ENCODE peak calls at places on chromosomes 16 and 17, in seven cellular contexts. One of them, this sample, is unnamed.

GRCh38 chr16:53827741-53828140 is 123.8 kb downstream of the FTO start:
- DNase-seq in tibial artery: no peak
- DNase-seq in aorta: no peak
- DNase-seq in suprapubic skin: no peak
- DNase-seq in body of pancreas: no peak
- DNase-seq in ovary: no peak
- DNase-seq in tibial nerve: no peak
- DNase-seq in this sample: no peak

GRCh38 chr17:7560172-7561027 is 1.3 kb upstream of the SENP3 start:
- DNase-seq in ovary: peak; percentile 65
- DNase-seq in aorta: peak; percentile 79
- DNase-seq in body of pancreas: peak; percentile 82
- DNase-seq in tibial artery: peak; percentile 42
- DNase-seq in tibial nerve: peak; percentile 46
- DNase-seq in suprapubic skin: peak; percentile 82
- DNase-seq in this sample: peak; percentile 81

GRCh38 chr16:711548-712320 is 3.2 kb upstream of the METRN start:
- DNase-seq in ovary: peak; percentile 77
- DNase-seq in tibial nerve: peak; percentile 55
- DNase-seq in suprapubic skin: no peak
- DNase-seq in tibial artery: peak; percentile 57
- DNase-seq in aorta: peak; percentile 83
- DNase-seq in body of pancreas: peak; percentile 83
- DNase-seq in this sample: peak; percentile 82

GRCh38 chr16:65884018-65884417 is 482.5 kb upstream of the CDH5 start:
- DNase-seq in tibial artery: no peak
- DNase-seq in aorta: no peak
- DNase-seq in ovary: no peak
- DNase-seq in tibial nerve: no peak
- DNase-seq in suprapubic skin: no peak
- DNase-seq in body of pancreas: no peak
- DNase-seq in this sample: no peak

GRCh38 chr17:44374306-44375195 is 10.9 kb upstream of the FAM171A2 start:
- DNase-seq in tibial nerve: no peak
- DNase-seq in ovary: no peak
- DNase-seq in tibial artery: no peak
- DNase-seq in aorta: no peak
- DNase-seq in suprapubic skin: peak; percentile 61
- DNase-seq in body of pancreas: no peak
- DNase-seq in this sample: no peak

GRCh38 chr17:12789075-12789975 is at the start of gene ARHGAP44:
- DNase-seq in ovary: peak; percentile 75
- DNase-seq in tibial artery: peak; percentile 44
- DNase-seq in tibial nerve: peak; percentile 14
- DNase-seq in suprapubic skin: peak; percentile 59
- DNase-seq in aorta: peak; percentile 74
- DNase-seq in body of pancreas: peak; percentile 73
- DNase-seq in this sample: peak; percentile 72

GRCh38 chr17:78315355-78316114 is 44.3 kb downstream of the SOCS3 start:
- DNase-seq in body of pancreas: peak; percentile 65
- DNase-seq in suprapubic skin: peak; percentile 94
- DNase-seq in tibial artery: peak; percentile 92
- DNase-seq in tibial nerve: peak; percentile 86
- DNase-seq in ovary: peak; percentile 85
- DNase-seq in aorta: peak; percentile 90
- DNase-seq in this sample: no peak

GRCh38 chr16:88010343-88010970 is 59.2 kb downstream of the BANP start:
- DNase-seq in tibial nerve: no peak
- DNase-seq in aorta: no peak
- DNase-seq in ovary: no peak
- DNase-seq in body of pancreas: no peak
- DNase-seq in suprapubic skin: no peak
- DNase-seq in tibial artery: no peak
- DNase-seq in this sample: no peak

GRCh38 chr17:37791434-37791833 is 46.6 kb upstream of the HNF1B start:
- DNase-seq in suprapubic skin: no peak
- DNase-seq in tibial nerve: no peak
- DNase-seq in ovary: no peak
- DNase-seq in tibial artery: no peak
- DNase-seq in body of pancreas: peak; percentile 60
- DNase-seq in aorta: no peak
- DNase-seq in this sample: peak; percentile 62

GRCh38 chr17:47704116-47704515 is 10.2 kb downstream of the TBKBP1 start:
- DNase-seq in aorta: peak; percentile 58
- DNase-seq in ovary: peak; percentile 19
- DNase-seq in body of pancreas: no peak
- DNase-seq in suprapubic skin: no peak
- DNase-seq in tibial nerve: no peak
- DNase-seq in tibial artery: no peak
- DNase-seq in this sample: peak; percentile 33

GRCh38 chr17:12917401-12917800 is 100.4 kb downstream of the ELAC2 start:
- DNase-seq in tibial artery: no peak
- DNase-seq in suprapubic skin: no peak
- DNase-seq in ovary: no peak
- DNase-seq in tibial nerve: no peak
- DNase-seq in body of pancreas: no peak
- DNase-seq in aorta: no peak
- DNase-seq in this sample: no peak

GRCh38 chr16:57479422-57480126 is 6.7 kb downstream of the DOK4 start:
- DNase-seq in tibial nerve: no peak
- DNase-seq in body of pancreas: no peak
- DNase-seq in ovary: peak; percentile 59
- DNase-seq in aorta: peak; percentile 71
- DNase-seq in suprapubic skin: peak; percentile 64
- DNase-seq in tibial artery: peak; percentile 32
- DNase-seq in this sample: no peak

GRCh38 chr16:84907575-84907974 is 87.8 kb downstream of the CRISPLD2 start:
- DNase-seq in suprapubic skin: no peak
- DNase-seq in tibial artery: peak; percentile 79
- DNase-seq in ovary: no peak
- DNase-seq in aorta: no peak
- DNase-seq in tibial nerve: peak; percentile 62
- DNase-seq in body of pancreas: no peak
- DNase-seq in this sample: no peak

GRCh38 chr17:73584987-73585386 is 59.3 kb downstream of the SDK2 start:
- DNase-seq in tibial artery: no peak
- DNase-seq in aorta: no peak
- DNase-seq in ovary: no peak
- DNase-seq in body of pancreas: no peak
- DNase-seq in suprapubic skin: no peak
- DNase-seq in tibial nerve: no peak
- DNase-seq in this sample: no peak
- H3K4me1 ChIP-seq in tibial artery: no peaks in the 10 kb centered on the region
- H3K4me1 ChIP-seq in aorta: no peaks in the 10 kb centered on the region
- H3K4me1 ChIP-seq in ovary: no peaks in the 10 kb centered on the region
- H3K4me1 ChIP-seq in body of pancreas: no peaks in the 10 kb centered on the region
- H3K4me1 ChIP-seq in suprapubic skin: peaks cover 9% of the 10 kb centered on the region
- H3K4me1 ChIP-seq in tibial nerve: no peaks in the 10 kb centered on the region
- H3K4me1 ChIP-seq in this sample: peaks cover 57% of the 10 kb centered on the region

GRCh38 chr16:86396318-86396882 is 113.9 kb upstream of the FOXF1 start:
- DNase-seq in ovary: no peak
- DNase-seq in tibial artery: no peak
- DNase-seq in aorta: no peak
- DNase-seq in suprapubic skin: no peak
- DNase-seq in body of pancreas: no peak
- DNase-seq in tibial nerve: no peak
- DNase-seq in this sample: no peak
- H3K4me1 ChIP-seq in ovary: no peaks in the 10 kb centered on the region
- H3K4me1 ChIP-seq in tibial artery: no peaks in the 10 kb centered on the region
- H3K4me1 ChIP-seq in aorta: no peaks in the 10 kb centered on the region
- H3K4me1 ChIP-seq in suprapubic skin: peaks cover 6% of the 10 kb centered on the region
- H3K4me1 ChIP-seq in body of pancreas: no peaks in the 10 kb centered on the region
- H3K4me1 ChIP-seq in tibial nerve: no peaks in the 10 kb centered on the region
- H3K4me1 ChIP-seq in this sample: no peaks in the 10 kb centered on the region

GRCh38 chr17:2397247-2398171 is 3.4 kb downstream of the MNT start:
- DNase-seq in tibial nerve: no peak
- DNase-seq in tibial artery: no peak
- DNase-seq in suprapubic skin: no peak
- DNase-seq in ovary: peak; percentile 48
- DNase-seq in body of pancreas: no peak
- DNase-seq in aorta: peak; percentile 50
- DNase-seq in this sample: no peak
- H3K4me1 ChIP-seq in tibial nerve: peaks cover 5% of the 10 kb centered on the region
- H3K4me1 ChIP-seq in tibial artery: peaks cover 51% of the 10 kb centered on the region
- H3K4me1 ChIP-seq in suprapubic skin: peaks cover 61% of the 10 kb centered on the region
- H3K4me1 ChIP-seq in ovary: peaks cover 37% of the 10 kb centered on the region
- H3K4me1 ChIP-seq in body of pancreas: peaks cover 57% of the 10 kb centered on the region
- H3K4me1 ChIP-seq in aorta: no peaks in the 10 kb centered on the region
- H3K4me1 ChIP-seq in this sample: peaks cover 41% of the 10 kb centered on the region

DNA sequence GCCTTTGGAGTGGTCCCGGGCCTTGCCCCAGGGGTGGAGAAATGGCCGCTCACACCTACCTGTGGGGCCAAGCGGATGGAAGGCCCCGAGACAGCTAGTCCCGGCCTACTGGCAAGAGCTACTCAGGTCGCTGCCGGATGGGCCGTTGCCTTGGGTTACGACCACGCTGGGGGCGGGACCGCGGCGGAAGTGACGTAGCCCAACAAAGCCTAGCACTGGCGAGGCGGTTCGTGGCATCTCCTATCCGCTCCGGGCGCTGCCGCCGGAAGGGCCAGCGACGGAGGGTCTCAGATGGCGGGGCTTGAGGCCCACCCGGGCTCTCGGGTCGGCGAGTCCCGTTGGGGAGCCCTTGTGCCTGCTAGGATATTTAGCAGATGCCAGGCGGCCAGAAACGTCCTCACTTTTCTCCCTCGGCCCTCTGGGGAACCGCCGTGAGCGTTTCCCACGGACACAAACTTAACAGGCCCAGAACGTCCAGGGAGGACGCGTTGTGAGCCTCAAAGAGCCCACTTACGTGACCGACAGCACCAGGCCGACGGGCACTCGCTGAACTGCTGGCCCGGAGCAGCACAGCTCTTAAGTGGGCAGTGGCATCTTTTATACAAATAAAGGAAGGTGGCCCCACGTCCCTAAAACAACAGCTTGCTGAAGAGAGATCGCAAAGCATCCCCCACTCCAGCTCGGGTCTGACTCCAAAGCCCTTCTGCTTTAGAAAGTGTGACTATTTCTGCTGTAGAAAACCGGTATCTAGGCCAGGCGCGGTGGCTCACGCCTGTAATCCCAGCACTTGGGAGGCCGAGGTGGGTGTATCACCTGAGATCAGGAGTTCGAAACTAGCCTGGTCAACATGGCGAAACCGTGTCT is at the start of gene C16orf46:
- DNase-seq in suprapubic skin: peak; percentile 98
- DNase-seq in body of pancreas: peak; percentile 99
- DNase-seq in aorta: peak; percentile 98
- DNase-seq in tibial artery: peak; percentile 96
- DNase-seq in tibial nerve: peak; percentile 97
- DNase-seq in ovary: peak; percentile 98
- DNase-seq in this sample: peak; percentile 96
- H3K4me1 ChIP-seq in suprapubic skin: peaks cover 8% of the 10 kb centered on the region
- H3K4me1 ChIP-seq in body of pancreas: peaks cover 5% of the 10 kb centered on the region
- H3K4me1 ChIP-seq in aorta: no peaks in the 10 kb centered on the region
- H3K4me1 ChIP-seq in tibial artery: peaks cover 11% of the 10 kb centered on the region
- H3K4me1 ChIP-seq in tibial nerve: no peaks in the 10 kb centered on the region
- H3K4me1 ChIP-seq in ovary: no peaks in the 10 kb centered on the region
- H3K4me1 ChIP-seq in this sample: peaks cover 15% of the 10 kb centered on the region

This sample was measured in OCI-LY7.